ENCODE peak calls at places on chromosomes 16 and 17, in five cellular contexts. E is thoracic aorta, L is lung, Q is HCT116, X is epithelial cell of esophagus. Z is an unnamed sample.

GRCh38 chr16:2751577-2752034 is 832 bp upstream of the SRRM2 start:
- DNase-seq in E (no peak), L (no peak), Q (peak), X (no peak), Z (peak)

GRCh38 chr17:58556833-58557250 is 42.4 kb upstream of the MTMR4 start:
- DNase-seq in E (no peak), L (no peak), Q (no peak), X (peak), Z (no peak)

GRCh38 chr16:58124601-58124915 is 4.6 kb downstream of the CFAP20 start:
- DNase-seq in E (no peak), L (no peak), Q (no peak), X (peak), Z (no peak)

GRCh38 chr17:82023447-82024241 is 539 bp downstream of the LRRC45 start:
- DNase-seq in E (no peak), L (no peak), Q (no peak), X (no peak), Z (no peak)

GRCh38 chr16:81210807-81211206 is 27.7 kb upstream of the BCO1 start:
- DNase-seq in E (no peak), L (no peak), Q (no peak), X (no peak), Z (no peak)

GRCh38 chr16:28883221-28883996 is 5.1 kb downstream of the ATP2A1 start:
- DNase-seq in E (no peak), L (no peak), Q (no peak), X (no peak), Z (no peak)

GRCh38 chr17:82932146-82933005 is 92.6 kb upstream of the ZNF750 start:
- DNase-seq in E (no peak), L (no peak), Q (no peak), X (peak), Z (no peak)

GRCh38 chr17:376936-377863 is 24.6 kb upstream of the RPH3AL start:
- DNase-seq in E (no peak), L (no peak), Q (no peak), X (no peak), Z (no peak)

GRCh38 chr17:57603541-57603940 is 141.6 kb downstream of the CCDC182 start:
- DNase-seq in E (no peak), L (no peak), Q (no peak), X (no peak), Z (no peak)

GRCh38 chr17:82030470-82031302 is 792 bp upstream of the RAC3 start:
- DNase-seq in E (no peak), L (peak), Q (peak), X (peak), Z (peak)

GRCh38 chr17:40443988-40444899 is 994 bp downstream of the IGFBP4 start:
- DNase-seq in E (no peak), L (no peak), Q (no peak), X (no peak), Z (no peak)

GRCh38 chr17:77328823-77329740 is 188.3 kb downstream of the SEC14L1 start:
- DNase-seq in E (no peak), L (peak), Q (no peak), X (no peak), Z (no peak)

GRCh38 chr16:11064202-11064540 is 119.8 kb downstream of the CLEC16A start:
- DNase-seq in E (no peak), L (no peak), Q (no peak), X (no peak), Z (no peak)

GRCh38 chr17:49836111-49837030 is 11.5 kb downstream of the TAC4 start:
- DNase-seq in E (peak), L (peak), Q (no peak), X (no peak), Z (no peak)

GRCh38 chr16:72785886-72786285 is 262.0 kb downstream of the ZFHX3 start:
- DNase-seq in E (no peak), L (no peak), Q (no peak), X (no peak), Z (no peak)

GRCh38 chr17:55037828-55038227 is 69.3 kb downstream of the STXBP4 start:
- DNase-seq in E (no peak), L (no peak), Q (no peak), X (no peak), Z (peak)

GRCh38 chr17:79661292-79662041 is 50.6 kb upstream of the RBFOX3 start:
- DNase-seq in E (no peak), L (no peak), Q (no peak), X (no peak), Z (no peak)
- TF ChIP-seq CTCF in E (no peak), L (no peak), Q (no peak), X (no peak), Z (no peak)

GRCh38 chr17:2064980-2065785 is 10.3 kb downstream of the HIC1 start:
- DNase-seq in E (no peak), L (no peak), Q (no peak), X (peak), Z (peak)
- TF ChIP-seq CTCF in E (no peak), L (no peak), Q (peak), X (peak), Z (peak)

DNA sequence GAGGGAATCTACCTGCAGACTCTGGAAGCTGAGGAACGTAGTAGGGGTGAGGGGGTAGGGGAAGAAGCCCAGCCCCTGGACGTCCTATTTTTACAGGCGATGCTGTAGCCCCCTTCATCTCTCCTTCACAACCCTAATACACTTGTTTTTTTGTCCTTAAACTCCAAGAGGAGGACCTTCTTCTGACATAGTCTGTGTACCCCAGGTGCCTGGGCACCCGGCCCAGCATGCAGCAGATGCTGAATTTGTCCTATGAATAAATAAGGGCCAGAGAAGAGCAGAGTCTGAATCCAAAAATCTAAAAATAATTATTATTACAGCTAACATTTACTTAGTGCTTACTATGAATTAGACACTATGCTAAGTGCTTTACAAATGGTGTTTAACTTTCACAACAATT is 5.1 kb downstream of the KIF18B start:
- DNase-seq in E (no peak), L (no peak), Q (no peak), X (no peak), Z (no peak)
- TF ChIP-seq CTCF in E (no peak), L (no peak), Q (no peak), X (no peak), Z (no peak)

GRCh38 chr17:33171931-33172330 is 121.2 kb downstream of the ASIC2 start:
- DNase-seq in E (no peak), L (no peak), Q (no peak), X (no peak), Z (no peak)

GRCh38 chr17:33169580-33170285 is 123.4 kb downstream of the ASIC2 start:
- DNase-seq in E (no peak), L (no peak), Q (no peak), X (peak), Z (no peak)

GRCh38 chr17:33178641-33179040 is 114.5 kb downstream of the ASIC2 start:
- DNase-seq in E (no peak), L (no peak), Q (no peak), X (peak), Z (no peak)

GRCh38 chr17:33175565-33175964 is 117.5 kb downstream of the ASIC2 start:
- DNase-seq in E (no peak), L (no peak), Q (no peak), X (no peak), Z (no peak)
- TF ChIP-seq CTCF in E (no peak), L (no peak), Q (no peak), X (no peak), Z (no peak)

DNA sequence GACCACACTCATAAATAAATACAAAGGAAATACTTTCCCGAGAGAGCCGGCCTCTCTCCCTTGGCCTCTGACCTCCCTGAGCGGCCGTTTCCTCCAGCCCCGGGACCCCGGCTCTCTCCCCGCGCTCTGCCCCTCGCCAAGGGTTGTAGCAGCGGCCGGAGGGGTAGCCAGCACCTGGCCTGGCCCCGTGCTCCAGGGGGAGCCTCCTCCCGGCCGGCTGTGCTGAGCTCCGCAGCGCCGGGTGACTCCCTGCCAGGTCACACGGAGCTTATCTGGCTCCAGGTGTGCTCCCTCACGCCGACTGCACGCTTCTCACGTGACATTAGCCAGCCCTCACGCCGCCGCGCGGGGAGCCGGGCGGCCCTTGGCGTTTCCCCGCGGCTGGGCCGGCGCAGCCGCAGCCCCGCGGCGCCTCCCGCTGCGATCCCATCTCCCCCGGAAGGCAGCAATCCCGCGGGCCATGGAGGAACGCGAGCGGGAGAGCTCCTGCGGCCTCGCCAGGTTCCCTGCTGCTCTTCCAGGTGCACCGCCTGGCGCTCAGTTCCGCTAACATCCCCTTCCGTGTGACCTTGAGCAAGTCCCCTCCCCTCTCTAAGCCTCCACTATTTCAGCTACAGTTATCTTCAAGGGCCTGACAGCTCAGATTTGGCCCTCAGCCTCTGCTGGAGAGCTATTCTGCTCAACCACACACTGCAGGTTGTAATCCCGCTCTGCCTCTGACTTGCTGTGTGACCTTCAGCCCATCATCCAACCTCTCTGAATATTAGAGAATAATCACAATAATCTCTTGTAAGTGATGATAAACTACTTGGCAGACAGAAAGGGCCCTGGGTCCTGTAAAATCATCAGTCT is 3.5 kb downstream of the MYO18A start:
- DNase-seq in E (no peak), L (peak), Q (no peak), X (peak), Z (peak)
- TF ChIP-seq CTCF in E (no peak), L (no peak), Q (no peak), X (no peak), Z (no peak)

GRCh38 chr17:28346199-28346580 is 10.6 kb downstream of the TNFAIP1 start:
- DNase-seq in E (no peak), L (no peak), Q (no peak), X (no peak), Z (no peak)

GRCh38 chr17:28347261-28347891 is 10.0 kb downstream of the POLDIP2 start:
- DNase-seq in E (no peak), L (no peak), Q (no peak), X (peak), Z (no peak)

GRCh38 chr17:28345420-28346198 is 10.0 kb downstream of the TNFAIP1 start:
- DNase-seq in E (no peak), L (peak), Q (no peak), X (no peak), Z (no peak)

GRCh38 chr17:28348979-28349378 is 8.3 kb downstream of the POLDIP2 start:
- DNase-seq in E (no peak), L (no peak), Q (no peak), X (no peak), Z (no peak)

DNA sequence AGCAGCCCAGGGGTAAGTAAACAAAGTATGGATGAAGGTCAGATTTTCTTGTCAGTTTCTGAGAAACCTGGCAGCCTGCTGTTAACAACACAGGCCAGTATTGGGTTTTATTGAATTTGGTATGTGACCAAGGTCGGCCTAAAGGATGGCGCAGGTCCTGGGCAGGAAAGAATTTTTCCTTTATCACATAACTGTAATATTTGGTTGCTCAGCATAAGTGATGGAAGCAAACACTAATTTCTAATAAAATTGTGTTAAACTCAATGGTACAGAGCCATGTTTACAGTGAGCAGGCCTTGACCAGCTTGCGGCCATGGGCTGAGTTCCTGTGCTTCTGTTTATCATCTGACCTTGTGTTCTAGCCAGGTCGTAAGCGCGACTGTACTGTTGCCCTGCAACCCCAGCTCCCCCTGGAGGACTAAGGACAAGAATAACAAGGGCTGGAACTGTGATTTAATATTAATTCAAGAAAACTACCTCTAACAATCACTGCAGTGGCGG is 10.5 kb downstream of the POLDIP2 start:
- DNase-seq in E (no peak), L (no peak), Q (no peak), X (no peak), Z (no peak)
- TF ChIP-seq CTCF in E (no peak), L (no peak), Q (peak), X (peak), Z (peak)

GRCh38 chr16:4958510-4959111 is 481 bp downstream of the SEC14L5 start:
- DNase-seq in E (no peak), L (no peak), Q (no peak), X (no peak), Z (no peak)

GRCh38 chr16:4957420-4957719 is 760 bp upstream of the SEC14L5 start:
- DNase-seq in E (no peak), L (no peak), Q (no peak), X (no peak), Z (no peak)

GRCh38 chr16:4954714-4955113 is 3.4 kb upstream of the SEC14L5 start:
- DNase-seq in E (no peak), L (no peak), Q (no peak), X (no peak), Z (no peak)

GRCh38 chr16:4960579-4960978 is 2.4 kb downstream of the SEC14L5 start:
- DNase-seq in E (no peak), L (no peak), Q (no peak), X (no peak), Z (no peak)

GRCh38 chr16:4957720-4958509 is at the start of gene SEC14L5:
- DNase-seq in E (peak), L (peak), Q (peak), X (peak), Z (peak)
- TF ChIP-seq CTCF in E (no peak), L (no peak), Q (no peak), X (no peak), Z (no peak)

GRCh38 chr16:70253291-70254094 is 1.8 kb upstream of the EXOSC6 start:
- DNase-seq in E (no peak), L (no peak), Q (peak), X (peak), Z (no peak)
- TF ChIP-seq CTCF in E (peak), L (no peak), Q (peak), X (peak), Z (peak)